ENCODE peak calls at places on chromosomes 1 and 21, in four cellular contexts. A, V, G and H are unnamed samples.

GRCh38 chr1:36067871-36068270 is 16.0 kb upstream of the TEKT2 start:
- DNase-seq in A (no peak), V (no peak), G (no peak), H (no peak)

GRCh38 chr21:38958940-38959685 is 153.4 kb downstream of the ETS2 start:
- DNase-seq in A (peak), V (no peak), G (no peak), H (no peak)

GRCh38 chr1:231931146-231931545 is 304.6 kb downstream of the DISC1 start:
- DNase-seq in A (no peak), V (no peak), G (no peak), H (no peak)

GRCh38 chr1:176754663-176755062 is 291.7 kb downstream of the PAPPA2 start:
- DNase-seq in A (no peak), V (no peak), G (no peak), H (no peak)

GRCh38 chr1:42211224-42211623 is 46.7 kb upstream of the GUCA2A start:
- DNase-seq in A (no peak), V (no peak), G (no peak), H (no peak)

GRCh38 chr21:34520769-34521508 is 8.9 kb upstream of the KCNE1 start:
- DNase-seq in A (no peak), V (no peak), G (no peak), H (no peak)

GRCh38 chr1:61491497-61491896 is 233.4 kb downstream of the TM2D1 start:
- DNase-seq in A (no peak), V (no peak), G (no peak), H (no peak)

GRCh38 chr1:17227358-17227915 is 21.5 kb upstream of the PADI3 start:
- DNase-seq in A (no peak), V (no peak), G (no peak), H (no peak)

GRCh38 chr1:10781137-10781536 is 15.3 kb downstream of the CASZ1 start:
- DNase-seq in A (no peak), V (no peak), G (no peak), H (no peak)

GRCh38 chr1:33182452-33182851 is 609 bp upstream of the TRIM62 start:
- DNase-seq in A (peak), V (no peak), G (no peak), H (no peak)

GRCh38 chr1:68984289-68984688 is 487.4 kb upstream of the DEPDC1 start:
- DNase-seq in A (no peak), V (no peak), G (no peak), H (no peak)

GRCh38 chr1:230382060-230382491 is 44.1 kb downstream of the PGBD5 start:
- DNase-seq in A (no peak), V (no peak), G (peak), H (no peak)

GRCh38 chr1:53525595-53525994 is 66.4 kb downstream of the DMRTB1 start:
- DNase-seq in A (peak), V (no peak), G (no peak), H (no peak)

GRCh38 chr1:17525065-17525464 is 14.4 kb upstream of the ARHGEF10L start:
- DNase-seq in A (no peak), V (no peak), G (no peak), H (no peak)

GRCh38 chr1:147171399-147172167 is 687 bp downstream of the PRKAB2 start:
- DNase-seq in A (peak), V (no peak), G (peak), H (no peak)

GRCh38 chr1:9240914-9241820 is 6.6 kb downstream of the H6PD start:
- DNase-seq in A (no peak), V (no peak), G (no peak), H (no peak)

GRCh38 chr1:52127181-52128175 is 14.4 kb upstream of the ZFYVE9 start:
- DNase-seq in A (peak), V (peak), G (peak), H (no peak)

GRCh38 chr21:34733866-34734265 is 65.1 kb downstream of the CLIC6 start:
- DNase-seq in A (no peak), V (no peak), G (no peak), H (no peak)

GRCh38 chr1:8987881-8988617 is 38.2 kb downstream of the SLC2A7 start:
- DNase-seq in A (peak), V (no peak), G (peak), H (peak)

GRCh38 chr1:79322511-79323027 is 316.0 kb upstream of the ADGRL4 start:
- DNase-seq in A (no peak), V (no peak), G (no peak), H (no peak)

GRCh38 chr1:223731076-223731770 is 18.9 kb downstream of the CAPN2 start:
- DNase-seq in A (no peak), V (no peak), G (peak), H (peak)

GRCh38 chr1:77975907-77976306 is 3.0 kb downstream of the FUBP1 start:
- DNase-seq in A (no peak), V (no peak), G (no peak), H (no peak)

GRCh38 chr1:151820940-151821339 is 10.7 kb downstream of the RORC start:
- DNase-seq in A (no peak), V (no peak), G (peak), H (no peak)

GRCh38 chr1:54950361-54951163 is 29.9 kb upstream of the TMEM61 start:
- DNase-seq in A (peak), V (peak), G (peak), H (peak)

GRCh38 chr1:54952950-54953718 is 27.3 kb upstream of the TMEM61 start:
- DNase-seq in A (peak), V (no peak), G (no peak), H (no peak)

GRCh38 chr1:54951810-54952226 is 28.6 kb upstream of the TMEM61 start:
- DNase-seq in A (no peak), V (no peak), G (no peak), H (no peak)

GRCh38 chr1:54947540-54947939 is 32.9 kb upstream of the TMEM61 start:
- DNase-seq in A (no peak), V (no peak), G (no peak), H (no peak)

DNA sequence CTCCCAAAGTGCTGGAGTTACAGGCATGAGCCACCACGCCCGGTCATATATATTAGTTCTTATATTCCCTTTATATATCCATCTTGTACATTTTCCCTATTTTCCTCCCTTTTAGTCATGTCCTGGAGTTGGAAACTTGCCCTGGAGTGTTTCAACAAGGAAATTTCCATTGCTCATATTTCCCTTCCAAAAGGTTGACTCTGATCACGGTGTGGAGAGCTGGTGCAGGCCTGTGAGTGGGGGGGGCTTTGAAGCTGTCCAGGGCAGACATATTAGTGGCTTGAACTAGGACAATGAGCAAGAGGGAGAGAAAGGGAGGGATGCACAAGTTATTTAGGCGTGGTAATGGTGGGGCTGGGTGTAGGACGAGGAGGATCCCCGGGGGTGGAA is 30.5 kb upstream of the TMEM61 start:
- DNase-seq in A (no peak), V (no peak), G (no peak), H (no peak)
- H3K4me3 ChIP-seq in A (no peak), V (no peak), G (no peak), H (no peak)

DNA sequence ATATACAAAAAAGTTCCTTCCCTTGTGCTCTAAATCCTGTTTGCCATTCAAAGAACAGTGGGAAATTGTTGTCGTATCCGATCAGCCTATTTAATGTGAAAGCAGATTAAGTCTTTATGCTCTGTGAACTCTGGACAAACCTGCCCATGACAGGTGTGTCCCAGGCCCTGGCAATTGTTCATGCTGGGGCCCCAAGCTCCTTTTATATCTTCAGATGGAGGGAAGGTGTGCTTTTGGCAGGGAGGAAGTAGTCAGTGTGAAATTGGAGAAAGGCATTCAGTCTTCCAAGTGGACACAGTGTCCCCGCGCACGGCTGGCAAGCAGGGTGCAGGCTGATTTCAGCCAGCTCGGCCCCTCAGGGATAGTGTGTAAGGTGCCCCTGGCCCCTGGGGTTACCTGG is 135.1 kb upstream of the F3 start:
- DNase-seq in A (no peak), V (no peak), G (peak), H (no peak)
- H3K27ac ChIP-seq in A (no peak), V (no peak), G (peak), H (no peak)

GRCh38 chr1:26728645-26729044 is 32.8 kb downstream of the ARID1A start:
- DNase-seq in A (no peak), V (no peak), G (no peak), H (no peak)
- H3K4me3 ChIP-seq in A (no peak), V (no peak), G (no peak), H (no peak)

DNA sequence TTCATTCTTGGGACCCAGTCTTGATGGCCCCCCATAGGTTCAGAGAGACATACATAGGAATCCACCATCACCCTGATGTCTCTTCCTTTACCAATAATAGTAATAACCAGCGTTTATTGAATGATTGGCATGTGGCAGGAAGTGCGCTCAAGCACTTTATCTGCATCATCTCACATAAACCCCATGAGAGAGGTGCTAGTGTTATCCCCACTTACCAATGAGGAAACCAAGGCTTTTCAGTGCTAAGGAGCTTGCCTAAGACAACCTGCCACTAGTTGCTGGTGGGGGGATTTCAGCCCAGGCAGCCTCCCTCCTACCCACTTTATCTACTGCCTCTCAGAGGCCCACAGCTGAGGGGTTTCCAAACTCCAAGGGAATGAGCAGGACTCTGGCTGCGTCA is 7.7 kb downstream of the LGR6 start:
- DNase-seq in A (no peak), V (no peak), G (no peak), H (no peak)
- H3K27ac ChIP-seq in A (no peak), V (no peak), G (no peak), H (no peak)

DNA sequence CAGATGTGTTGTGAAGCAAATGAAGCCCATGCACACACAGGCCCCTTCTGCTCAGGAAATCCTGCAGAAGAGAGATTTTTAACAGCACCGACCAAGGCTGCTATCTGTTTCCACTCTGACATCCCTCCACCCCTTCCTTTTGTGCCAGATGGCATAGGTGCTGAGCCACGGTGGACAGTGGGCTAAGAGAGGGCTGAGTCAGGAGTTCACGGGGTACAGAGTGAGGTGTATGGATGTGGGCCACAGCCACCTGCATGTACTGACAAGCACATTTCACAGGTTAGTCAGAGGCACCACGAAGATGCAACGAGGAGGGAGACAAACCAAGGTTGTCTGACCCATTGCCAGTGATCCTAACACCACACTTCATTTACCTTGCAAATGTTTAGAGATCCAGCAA is 9.5 kb downstream of the RSPH1 start:
- DNase-seq in A (no peak), V (no peak), G (no peak), H (no peak)
- H3K4me3 ChIP-seq in A (no peak), V (no peak), G (no peak), H (no peak)

GRCh38 chr1:38028671-38029070 is 16.1 kb downstream of the UTP11 start:
- DNase-seq in A (no peak), V (no peak), G (no peak), H (no peak)
- H3K27ac ChIP-seq in A (no peak), V (peak), G (no peak), H (no peak)

GRCh38 chr21:29164330-29164942 is 34.0 kb downstream of the MAP3K7CL start:
- DNase-seq in A (peak), V (no peak), G (no peak), H (no peak)
- H3K4me3 ChIP-seq in A (no peak), V (no peak), G (no peak), H (no peak)

GRCh38 chr1:28114844-28115243 is 26.4 kb upstream of the EYA3 start:
- DNase-seq in A (no peak), V (no peak), G (no peak), H (no peak)

GRCh38 chr1:28115267-28115666 is 26.9 kb upstream of the EYA3 start:
- DNase-seq in A (peak), V (no peak), G (no peak), H (no peak)

GRCh38 chr1:28110555-28110954 is 22.1 kb upstream of the EYA3 start:
- DNase-seq in A (no peak), V (no peak), G (no peak), H (no peak)

GRCh38 chr1:28111157-28111556 is 22.7 kb upstream of the EYA3 start:
- DNase-seq in A (no peak), V (no peak), G (no peak), H (no peak)

GRCh38 chr1:28112388-28113311 is 24.2 kb upstream of the EYA3 start:
- DNase-seq in A (peak), V (no peak), G (no peak), H (no peak)
- H3K27ac ChIP-seq in A (peak), V (no peak), G (no peak), H (no peak)

GRCh38 chr1:167332503-167332902 is 111.8 kb downstream of the POU2F1 start:
- DNase-seq in A (peak), V (no peak), G (no peak), H (no peak)
- H3K4me3 ChIP-seq in A (no peak), V (no peak), G (no peak), H (no peak)

DNA sequence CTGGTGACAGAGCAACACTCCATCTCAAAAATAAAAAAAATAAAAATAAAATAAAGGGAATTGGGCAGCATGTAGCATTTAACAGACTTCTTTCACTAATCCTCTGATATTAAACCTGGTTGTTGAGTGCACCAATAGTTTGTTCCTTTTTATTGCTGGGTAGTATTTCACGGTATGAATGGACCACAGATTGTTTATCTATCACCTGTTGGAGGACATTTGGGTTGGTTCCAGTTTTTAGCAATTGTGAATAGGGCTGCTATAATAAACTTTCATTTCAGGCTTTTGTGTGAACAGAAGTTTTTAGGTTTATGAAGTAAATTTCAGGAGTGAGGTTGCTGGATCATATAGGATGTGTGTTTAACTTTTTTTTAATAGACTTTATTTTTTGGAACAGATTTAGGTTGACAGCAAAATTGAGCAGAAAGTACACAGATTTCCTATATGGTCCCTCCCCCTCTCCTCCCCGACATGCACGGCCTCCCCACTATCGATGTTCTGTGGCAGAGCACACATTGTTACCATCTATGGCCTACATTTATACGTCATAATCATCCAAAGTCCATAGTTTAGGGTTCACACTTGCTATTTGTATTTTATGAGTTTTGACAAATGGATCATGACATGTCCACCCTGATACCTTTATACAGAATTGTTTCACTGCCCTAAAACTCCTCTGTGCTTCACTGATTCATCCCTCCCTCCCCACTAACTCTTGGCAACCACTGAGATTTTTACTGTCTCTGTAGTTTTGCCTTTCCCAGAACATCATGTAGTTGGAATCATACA is 66.1 kb upstream of the TMPRSS2 start:
- DNase-seq in A (no peak), V (no peak), G (no peak), H (no peak)
- H3K27ac ChIP-seq in A (no peak), V (no peak), G (no peak), H (no peak)